ENCODE peak calls at places on chromosomes 12 and 14, in nine cellular contexts. B, X, F, N, Y, P, R, D and V are unnamed samples. For H3K4me1, the result is how much of the 10 kb centered on the place peaks cover.

GRCh38 chr12:29241821-29242591 is 92.9 kb downstream of the FAR2 start:
- DNase-seq in B (no peak), P (no peak), D (no peak), F (no peak), Y (no peak), R (peak), N (no peak), X (peak), V (no peak)

GRCh38 chr12:103841690-103842584 is 903 bp upstream of the NT5DC3 start:
- DNase-seq in Y (peak), R (no peak), F (peak), P (no peak), B (peak), D (peak), N (peak), X (peak), V (peak)

GRCh38 chr12:66387067-66387466 is 84.8 kb downstream of the HELB start:
- DNase-seq in D (no peak), P (no peak), F (no peak), N (no peak), B (no peak), X (no peak), R (no peak), Y (no peak), V (no peak)

GRCh38 chr14:103332143-103332919 is 1.7 kb upstream of the EIF5 start:
- DNase-seq in B (no peak), Y (no peak), F (no peak), R (no peak), X (no peak), P (no peak), N (peak), D (no peak), V (no peak)

GRCh38 chr12:64088431-64089349 is 133.4 kb downstream of the KICS2 start:
- DNase-seq in Y (peak), R (peak), N (peak), F (no peak), D (peak), B (peak), X (peak), P (peak), V (no peak)

GRCh38 chr14:34171431-34171830 is 220.6 kb upstream of the EGLN3 start:
- DNase-seq in F (no peak), Y (no peak), B (no peak), D (no peak), P (no peak), R (no peak), X (no peak), N (no peak), V (no peak)

GRCh38 chr12:29782285-29782820 is 1.4 kb downstream of the TMTC1 start:
- DNase-seq in P (no peak), Y (no peak), D (no peak), F (no peak), R (no peak), N (no peak), X (no peak), B (peak), V (no peak)

GRCh38 chr12:127393896-127394295 is 873.1 kb upstream of the TMEM132C start:
- DNase-seq in R (no peak), Y (no peak), P (no peak), F (no peak), D (no peak), X (no peak), N (no peak), B (no peak), V (no peak)

GRCh38 chr14:31842905-31843304 is 234.2 kb upstream of the ARHGAP5 start:
- DNase-seq in D (no peak), B (no peak), X (no peak), F (no peak), N (no peak), Y (no peak), P (no peak), R (no peak), V (no peak)

GRCh38 chr12:4243098-4243795 is 30.3 kb upstream of the CCND2 start:
- DNase-seq in Y (no peak), X (no peak), P (no peak), R (no peak), D (no peak), F (no peak), N (no peak), B (no peak), V (no peak)

GRCh38 chr14:53306267-53306721 is 153.2 kb upstream of the DDHD1 start:
- DNase-seq in B (peak), F (no peak), N (no peak), Y (peak), X (peak), R (peak), D (peak), P (no peak), V (peak)

GRCh38 chr14:98867146-98867545 is 404.9 kb downstream of the BCL11B start:
- DNase-seq in P (no peak), X (no peak), Y (no peak), F (no peak), D (no peak), B (no peak), R (no peak), N (no peak), V (no peak)

GRCh38 chr12:42630323-42630722 is 40.8 kb upstream of the PRICKLE1 start:
- DNase-seq in R (no peak), N (no peak), B (no peak), X (no peak), F (no peak), Y (no peak), D (no peak), P (no peak), V (no peak)

GRCh38 chr12:24177889-24178288 is 228.4 kb upstream of the SOX5 start:
- DNase-seq in B (no peak), R (no peak), Y (no peak), X (no peak), D (no peak), N (no peak), P (no peak), F (no peak), V (no peak)

GRCh38 chr12:18160901-18161300 is 70.9 kb upstream of the RERGL start:
- DNase-seq in X (no peak), P (no peak), F (no peak), D (no peak), R (no peak), Y (no peak), B (no peak), N (no peak), V (no peak)

DNA sequence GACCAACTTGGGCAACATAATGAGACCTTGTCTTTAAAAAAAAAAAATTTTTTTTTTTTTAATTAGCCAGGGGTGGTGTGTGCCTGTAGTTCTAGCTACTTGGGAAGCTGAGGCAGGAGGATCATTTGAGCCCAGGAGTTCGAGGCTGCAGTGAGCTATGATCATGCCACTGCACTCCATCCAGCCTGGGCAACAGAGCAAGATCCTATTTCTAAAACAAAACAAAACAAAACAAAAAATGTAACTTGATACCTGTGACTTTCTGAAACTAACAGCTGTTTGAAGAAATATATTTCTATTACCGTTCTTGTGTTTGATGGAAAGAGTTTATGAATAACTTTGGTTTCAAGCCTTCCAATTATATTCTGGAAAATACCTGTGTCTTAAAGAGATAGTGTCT is 1.7 kb upstream of the ACACB start:
- DNase-seq in Y (no peak), P (no peak), F (no peak), D (no peak), N (no peak), X (no peak), B (no peak), R (no peak), V (no peak)
- H3K4me1 ChIP-seq in Y (half or more), P (half or more), F (half or more), D (under half), N (half or more), X (half or more), B (under half), R (half or more), V (under half)

DNA sequence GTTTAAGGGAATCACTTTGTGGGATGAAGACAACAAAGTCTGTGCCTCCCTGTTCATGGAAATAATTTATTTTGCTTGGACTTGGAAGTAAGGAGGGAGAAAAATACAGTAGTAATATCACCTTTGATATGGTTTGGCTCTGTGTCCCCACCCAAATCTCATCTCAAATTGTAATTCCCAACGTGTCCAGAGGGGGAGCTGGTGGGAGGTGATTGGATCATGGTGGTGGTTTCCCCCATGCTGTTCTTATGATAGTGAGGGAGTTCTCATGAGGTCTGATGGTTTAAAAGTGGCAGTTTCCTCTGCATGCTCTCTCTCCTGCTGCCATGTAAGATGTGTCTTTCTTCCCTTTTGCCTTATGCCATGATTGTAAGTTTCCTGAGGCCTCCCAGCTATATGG is 460.7 kb downstream of the NOVA1 start:
- DNase-seq in B (no peak), R (no peak), D (no peak), P (no peak), N (no peak), Y (no peak), X (no peak), F (no peak), V (no peak)
- H3K4me3 ChIP-seq in B (no peak), R (no peak), D (no peak), P (no peak), N (no peak), Y (no peak), X (no peak), F (no peak), V (no peak)

GRCh38 chr12:110501722-110502448 is at the start of the genes RAD9B and VPS29:
- DNase-seq in R (peak), Y (peak), X (peak), P (peak), B (peak), N (peak), F (peak), D (peak), V (peak)

GRCh38 chr12:110502449-110502738 is 263 bp downstream of the RAD9B start:
- DNase-seq in B (no peak), R (no peak), F (no peak), Y (no peak), N (no peak), P (no peak), X (no peak), D (no peak), V (no peak)

GRCh38 chr12:110498984-110499706 is 2.8 kb downstream of the VPS29 start:
- DNase-seq in Y (no peak), D (no peak), P (no peak), X (no peak), F (no peak), N (no peak), B (no peak), R (no peak), V (no peak)

GRCh38 chr12:110503432-110503831 is 1.3 kb downstream of the RAD9B start:
- DNase-seq in Y (no peak), X (no peak), B (no peak), D (no peak), F (no peak), P (no peak), N (no peak), R (no peak), V (no peak)

DNA sequence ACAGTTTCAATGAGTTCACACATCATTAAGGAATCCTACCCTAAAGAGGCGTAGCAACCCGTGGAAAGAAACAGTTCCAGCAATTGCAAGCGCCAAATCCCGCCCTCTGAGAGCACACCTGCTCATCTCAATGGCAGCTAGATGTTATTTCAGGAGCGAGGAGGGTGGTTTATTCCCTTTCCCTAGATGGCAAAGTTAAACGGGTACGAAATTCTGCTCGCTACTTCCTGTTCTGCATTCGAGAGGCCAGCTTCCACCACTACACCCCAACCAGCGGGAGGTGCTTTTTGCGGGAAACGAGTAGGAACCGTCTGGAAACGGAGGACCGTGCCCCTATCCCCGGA is 561 bp downstream of the VPS29 start:
- DNase-seq in P (no peak), D (peak), Y (no peak), F (no peak), B (no peak), X (peak), N (no peak), R (no peak), V (peak)
- TF ChIP-seq POLR2A in P (no peak), D (no peak), Y (no peak), F (no peak), B (no peak), X (no peak), N (no peak), R (no peak), V (no peak)

GRCh38 chr12:32332446-32332845 is 66.9 kb upstream of the FGD4 start:
- DNase-seq in Y (no peak), B (no peak), P (no peak), D (no peak), X (no peak), R (no peak), N (no peak), F (no peak), V (no peak)
- H3K4me1 ChIP-seq in Y (under half), B (under half), P (under half), D (under half), X (under half), R (under half), N (under half), F (under half), V (under half)

DNA sequence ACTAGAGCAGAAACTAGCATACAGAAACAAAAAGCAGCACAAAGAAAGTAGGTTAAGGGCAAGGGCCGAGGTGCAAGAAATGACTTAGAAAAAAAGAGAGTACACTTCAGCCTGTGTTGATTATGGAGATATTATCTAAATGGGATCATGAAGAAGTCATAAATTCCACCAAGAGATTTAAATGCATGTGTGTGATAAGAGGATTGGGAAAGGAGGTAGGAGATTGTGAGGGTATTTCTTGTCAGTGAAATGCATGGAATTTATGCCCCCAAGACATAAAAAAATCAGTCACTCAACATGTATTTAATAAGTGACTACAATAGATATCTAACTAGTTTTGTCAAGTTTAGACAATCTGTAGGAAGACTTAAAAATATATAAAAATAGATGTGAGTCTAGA is 976.2 kb upstream of the LRFN5 start:
- DNase-seq in F (no peak), N (no peak), D (no peak), Y (no peak), X (no peak), B (no peak), R (no peak), P (no peak), V (no peak)
- H3K4me3 ChIP-seq in F (no peak), N (no peak), D (no peak), Y (no peak), X (no peak), B (no peak), R (no peak), P (no peak), V (no peak)

GRCh38 chr12:53300187-53300586 is 692 bp downstream of the MYG1 start:
- DNase-seq in X (no peak), F (no peak), R (no peak), Y (no peak), N (no peak), D (no peak), B (no peak), P (no peak), V (no peak)

GRCh38 chr12:53299101-53299453 is 418 bp upstream of the MYG1 start:
- DNase-seq in X (no peak), Y (peak), D (peak), P (no peak), N (no peak), B (no peak), R (no peak), F (no peak), V (no peak)

GRCh38 chr12:53298154-53298553 is 1.3 kb upstream of the MYG1 start:
- DNase-seq in X (no peak), F (no peak), R (no peak), D (no peak), N (no peak), P (no peak), B (no peak), Y (no peak), V (no peak)

GRCh38 chr12:53302903-53303302 is 3.4 kb downstream of the MYG1 start:
- DNase-seq in P (no peak), F (no peak), Y (no peak), X (no peak), D (no peak), N (no peak), R (no peak), B (no peak), V (no peak)

DNA sequence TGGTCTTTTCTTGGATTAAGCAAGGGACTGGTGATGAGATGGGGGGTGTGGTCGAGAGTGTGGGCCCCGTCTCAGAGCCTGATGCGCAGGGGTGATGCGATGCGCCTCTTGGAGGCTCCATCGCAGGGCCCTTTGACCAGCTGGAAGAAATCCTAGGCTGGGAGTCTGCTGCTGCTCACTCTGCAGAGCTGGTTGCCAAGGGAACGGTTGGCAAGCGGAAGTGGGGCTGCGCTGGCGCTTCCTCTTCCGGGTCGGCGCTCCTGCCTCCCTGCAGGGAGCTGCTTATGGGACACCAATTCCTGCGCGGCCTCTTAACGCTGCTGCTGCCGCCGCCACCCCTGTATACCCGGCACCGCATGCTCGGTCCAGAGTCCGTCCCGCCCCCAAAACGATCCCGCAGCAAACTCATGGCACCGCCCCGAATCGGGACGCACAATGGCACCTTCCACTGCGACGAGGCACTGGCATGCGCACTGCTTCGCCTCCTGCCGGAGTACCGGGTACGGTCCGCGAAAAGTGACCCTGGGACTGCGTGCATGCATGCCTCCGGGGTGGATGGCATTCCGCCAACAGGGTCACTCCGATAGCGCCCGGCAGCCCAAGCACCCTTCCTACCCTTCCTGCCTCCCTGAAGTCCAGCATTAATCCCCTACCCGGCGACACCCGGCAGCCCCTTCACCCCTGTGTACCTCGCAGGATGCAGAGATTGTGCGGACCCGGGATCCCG is at the start of gene MYG1:
- DNase-seq in B (peak), F (peak), Y (peak), R (peak), P (peak), N (peak), X (peak), D (peak), V (peak)
- TF ChIP-seq POLR2A in B (no peak), F (no peak), Y (peak), R (peak), P (no peak), N (peak), X (no peak), D (peak), V (no peak)

GRCh38 chr12:92123780-92124707 is 21.6 kb downstream of the BTG1 start:
- DNase-seq in F (no peak), Y (no peak), D (no peak), X (no peak), P (no peak), B (no peak), R (no peak), N (no peak), V (no peak)
- H3K4me1 ChIP-seq in F (half or more), Y (under half), D (under half), X (half or more), P (under half), B (under half), R (under half), N (under half), V (under half)

GRCh38 chr12:6958609-6959375 is 7.6 kb downstream of the PTPN6 start:
- DNase-seq in X (no peak), Y (peak), D (no peak), P (no peak), N (no peak), R (peak), B (no peak), F (peak), V (no peak)
- H3K4me3 ChIP-seq in X (no peak), Y (no peak), D (no peak), P (no peak), N (no peak), R (no peak), B (no peak), F (peak), V (no peak)

DNA sequence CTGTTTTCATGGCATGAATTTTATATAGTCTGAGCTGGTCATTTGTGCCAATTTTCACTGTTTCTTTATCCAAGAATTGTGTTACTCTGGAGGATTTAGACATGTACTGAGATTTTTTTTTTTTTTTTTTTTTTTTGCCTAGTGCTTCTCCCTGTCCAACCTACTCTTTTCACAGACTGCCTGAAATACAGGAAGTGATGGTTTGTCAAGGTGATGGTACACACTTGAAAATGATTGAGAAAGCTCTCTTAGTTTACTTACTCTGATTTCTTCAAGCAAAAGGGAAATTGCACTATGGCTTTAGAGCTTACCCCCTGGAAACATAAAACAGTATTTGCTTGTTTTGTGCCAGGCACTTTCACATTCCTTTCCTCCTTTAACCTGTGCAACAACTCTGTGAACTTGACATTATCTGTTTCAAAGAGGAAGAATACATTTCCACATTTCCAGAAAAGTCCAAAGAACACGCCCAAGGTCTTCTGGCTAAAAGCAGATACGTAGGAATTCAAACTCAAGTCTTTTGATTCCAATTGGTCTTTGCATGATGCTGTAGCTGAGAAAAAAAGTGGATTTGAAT is 181.1 kb downstream of the SLC15A5 start:
- DNase-seq in Y (no peak), R (no peak), P (no peak), F (no peak), D (no peak), B (no peak), X (no peak), N (no peak), V (no peak)
- TF ChIP-seq POLR2A in Y (no peak), R (no peak), P (no peak), F (no peak), D (no peak), B (no peak), X (no peak), N (no peak), V (no peak)

GRCh38 chr14:61577506-61577931 is 117.8 kb upstream of the HIF1A start:
- DNase-seq in N (no peak), F (no peak), B (no peak), D (no peak), R (no peak), X (no peak), P (no peak), Y (no peak), V (no peak)
- H3K4me1 ChIP-seq in N (under half), F (under half), B (under half), D (half or more), R (under half), X (under half), P (under half), Y (under half), V (under half)